ENCODE peak calls at places on chromosome X, in ten cellular contexts. One of them, this sample, is unnamed.

GRCh38 chrX:18565727-18566126 is 106.2 kb downstream of the RS1 start:
- DNase-seq in K562: no peak
- DNase-seq in transverse colon: no peak
- DNase-seq in ovary: no peak
- DNase-seq in suprapubic skin: no peak
- DNase-seq in heart left ventricle: no peak
- DNase-seq in A549: no peak
- DNase-seq in esophagus muscularis mucosa: no peak
- DNase-seq in upper lobe of left lung: no peak
- DNase-seq in tibial nerve: no peak
- DNase-seq in this sample: no peak

GRCh38 chrX:54640721-54641120 is 110.7 kb downstream of the GNL3L start:
- DNase-seq in transverse colon: no peak
- DNase-seq in upper lobe of left lung: no peak
- DNase-seq in suprapubic skin: no peak
- DNase-seq in ovary: no peak
- DNase-seq in tibial nerve: no peak
- DNase-seq in heart left ventricle: no peak
- DNase-seq in K562: no peak
- DNase-seq in esophagus muscularis mucosa: no peak
- DNase-seq in A549: no peak
- DNase-seq in this sample: peak; percentile 68

GRCh38 chrX:1591863-1592127 is 391 bp downstream of the AKAP17A start:
- DNase-seq in upper lobe of left lung: no peak
- DNase-seq in esophagus muscularis mucosa: no peak
- DNase-seq in ovary: no peak
- DNase-seq in A549: no peak
- DNase-seq in transverse colon: no peak
- DNase-seq in suprapubic skin: no peak
- DNase-seq in heart left ventricle: no peak
- DNase-seq in K562: peak; percentile 14
- DNase-seq in tibial nerve: no peak
- DNase-seq in this sample: no peak

GRCh38 chrX:15751160-15751819 is 13.2 kb downstream of the CA5B start:
- DNase-seq in A549: peak; percentile 22
- DNase-seq in ovary: no peak
- DNase-seq in transverse colon: no peak
- DNase-seq in upper lobe of left lung: no peak
- DNase-seq in esophagus muscularis mucosa: no peak
- DNase-seq in heart left ventricle: no peak
- DNase-seq in suprapubic skin: no peak
- DNase-seq in K562: no peak
- DNase-seq in tibial nerve: no peak
- DNase-seq in this sample: no peak

GRCh38 chrX:146481735-146482134 is 327.8 kb upstream of the CXorf51B start:
- DNase-seq in K562: no peak
- DNase-seq in A549: no peak
- DNase-seq in suprapubic skin: no peak
- DNase-seq in heart left ventricle: no peak
- DNase-seq in ovary: no peak
- DNase-seq in esophagus muscularis mucosa: no peak
- DNase-seq in tibial nerve: no peak
- DNase-seq in transverse colon: no peak
- DNase-seq in upper lobe of left lung: no peak
- DNase-seq in this sample: no peak

GRCh38 chrX:97498093-97498492 is 614.4 kb downstream of the RPA4 start:
- DNase-seq in upper lobe of left lung: no peak
- DNase-seq in K562: no peak
- DNase-seq in transverse colon: no peak
- DNase-seq in ovary: no peak
- DNase-seq in A549: no peak
- DNase-seq in heart left ventricle: no peak
- DNase-seq in suprapubic skin: no peak
- DNase-seq in tibial nerve: no peak
- DNase-seq in esophagus muscularis mucosa: no peak
- DNase-seq in this sample: no peak

GRCh38 chrX:5976332-5976731 is 252.3 kb downstream of the NLGN4X start:
- DNase-seq in upper lobe of left lung: no peak
- DNase-seq in ovary: no peak
- DNase-seq in heart left ventricle: no peak
- DNase-seq in suprapubic skin: no peak
- DNase-seq in transverse colon: no peak
- DNase-seq in A549: no peak
- DNase-seq in tibial nerve: no peak
- DNase-seq in esophagus muscularis mucosa: no peak
- DNase-seq in K562: no peak
- DNase-seq in this sample: no peak

GRCh38 chrX:13697440-13697839 is 8.5 kb downstream of the RAB9A start:
- DNase-seq in ovary: no peak
- DNase-seq in upper lobe of left lung: no peak
- DNase-seq in transverse colon: no peak
- DNase-seq in suprapubic skin: no peak
- DNase-seq in tibial nerve: no peak
- DNase-seq in heart left ventricle: no peak
- DNase-seq in A549: no peak
- DNase-seq in K562: no peak
- DNase-seq in esophagus muscularis mucosa: no peak
- DNase-seq in this sample: no peak

GRCh38 chrX:2423293-2423692 is 77.5 kb downstream of the DHRSX start:
- DNase-seq in esophagus muscularis mucosa: no peak
- DNase-seq in heart left ventricle: no peak
- DNase-seq in tibial nerve: no peak
- DNase-seq in ovary: no peak
- DNase-seq in K562: no peak
- DNase-seq in upper lobe of left lung: no peak
- DNase-seq in transverse colon: no peak
- DNase-seq in suprapubic skin: peak; percentile 38
- DNase-seq in A549: no peak
- DNase-seq in this sample: no peak

GRCh38 chrX:21708116-21708515 is 49.8 kb downstream of the SMPX start:
- DNase-seq in ovary: no peak
- DNase-seq in esophagus muscularis mucosa: no peak
- DNase-seq in K562: no peak
- DNase-seq in upper lobe of left lung: no peak
- DNase-seq in A549: no peak
- DNase-seq in heart left ventricle: no peak
- DNase-seq in suprapubic skin: no peak
- DNase-seq in tibial nerve: no peak
- DNase-seq in transverse colon: no peak
- DNase-seq in this sample: no peak

GRCh38 chrX:135713795-135714194 is 356 bp downstream of the CT45A1 start:
- DNase-seq in A549: no peak
- DNase-seq in transverse colon: no peak
- DNase-seq in upper lobe of left lung: no peak
- DNase-seq in esophagus muscularis mucosa: no peak
- DNase-seq in heart left ventricle: no peak
- DNase-seq in ovary: no peak
- DNase-seq in suprapubic skin: no peak
- DNase-seq in tibial nerve: no peak
- DNase-seq in K562: no peak
- DNase-seq in this sample: no peak

GRCh38 chrX:46637937-46638336 is 64.4 kb downstream of the CHST7 start:
- DNase-seq in K562: no peak
- DNase-seq in upper lobe of left lung: no peak
- DNase-seq in ovary: no peak
- DNase-seq in transverse colon: no peak
- DNase-seq in A549: no peak
- DNase-seq in suprapubic skin: no peak
- DNase-seq in tibial nerve: no peak
- DNase-seq in heart left ventricle: no peak
- DNase-seq in esophagus muscularis mucosa: no peak
- DNase-seq in this sample: no peak

GRCh38 chrX:68916891-68917290 is 88.1 kb downstream of the EFNB1 start:
- DNase-seq in A549: no peak
- DNase-seq in upper lobe of left lung: no peak
- DNase-seq in heart left ventricle: no peak
- DNase-seq in transverse colon: no peak
- DNase-seq in ovary: no peak
- DNase-seq in esophagus muscularis mucosa: no peak
- DNase-seq in tibial nerve: no peak
- DNase-seq in suprapubic skin: no peak
- DNase-seq in K562: no peak
- DNase-seq in this sample: no peak

GRCh38 chrX:53682885-53683555 is 3.5 kb downstream of the HUWE1 start:
- DNase-seq in esophagus muscularis mucosa: no peak
- DNase-seq in K562: peak; percentile 43
- DNase-seq in suprapubic skin: no peak
- DNase-seq in upper lobe of left lung: peak; percentile 45
- DNase-seq in tibial nerve: no peak
- DNase-seq in A549: peak; percentile 79
- DNase-seq in ovary: no peak
- DNase-seq in transverse colon: peak; percentile 25
- DNase-seq in heart left ventricle: no peak
- DNase-seq in this sample: no peak

GRCh38 chrX:12162420-12162819 is 24.1 kb downstream of the FRMPD4 start:
- DNase-seq in K562: no peak
- DNase-seq in A549: no peak
- DNase-seq in heart left ventricle: no peak
- DNase-seq in esophagus muscularis mucosa: no peak
- DNase-seq in ovary: no peak
- DNase-seq in upper lobe of left lung: no peak
- DNase-seq in suprapubic skin: no peak
- DNase-seq in transverse colon: no peak
- DNase-seq in tibial nerve: no peak
- DNase-seq in this sample: no peak

GRCh38 chrX:125203737-125204578 is 115.7 kb upstream of the TEX13C start:
- DNase-seq in suprapubic skin: peak; percentile 76
- DNase-seq in transverse colon: no peak
- DNase-seq in heart left ventricle: peak; percentile 33
- DNase-seq in esophagus muscularis mucosa: no peak
- DNase-seq in K562: peak; percentile 10
- DNase-seq in ovary: no peak
- DNase-seq in tibial nerve: no peak
- DNase-seq in A549: peak; percentile 32
- DNase-seq in upper lobe of left lung: no peak
- DNase-seq in this sample: peak; percentile 35

GRCh38 chrX:72107320-72107719 is 24.4 kb downstream of the RTL5 start:
- DNase-seq in heart left ventricle: no peak
- DNase-seq in ovary: no peak
- DNase-seq in suprapubic skin: no peak
- DNase-seq in tibial nerve: no peak
- DNase-seq in upper lobe of left lung: peak; percentile 61
- DNase-seq in transverse colon: no peak
- DNase-seq in A549: peak; percentile 51
- DNase-seq in K562: no peak
- DNase-seq in esophagus muscularis mucosa: no peak
- DNase-seq in this sample: peak; percentile 64

DNA sequence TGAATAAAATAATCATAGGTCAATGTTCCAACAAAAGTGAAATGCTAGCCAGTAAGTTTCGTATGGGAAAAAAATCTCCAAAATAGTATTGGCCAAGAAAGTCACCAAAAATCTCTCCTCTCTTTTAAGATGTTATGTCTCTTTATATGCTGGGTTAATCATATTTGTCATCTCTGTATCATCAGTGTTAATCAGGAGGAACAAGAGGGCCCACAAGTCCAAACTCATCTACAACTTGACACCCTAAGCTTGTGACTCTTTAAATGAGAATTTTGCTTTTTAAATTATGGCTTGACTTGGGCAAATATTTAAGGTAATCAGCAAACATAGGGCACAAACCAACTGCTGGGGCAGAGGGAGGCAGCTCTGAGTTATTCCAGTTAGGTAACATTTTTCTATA is 75.5 kb downstream of the AMMECR1 start:
- DNase-seq in ovary: no peak
- DNase-seq in heart left ventricle: no peak
- DNase-seq in transverse colon: no peak
- DNase-seq in K562: no peak
- DNase-seq in esophagus muscularis mucosa: no peak
- DNase-seq in A549: no peak
- DNase-seq in tibial nerve: no peak
- DNase-seq in suprapubic skin: no peak
- DNase-seq in upper lobe of left lung: no peak
- DNase-seq in this sample: no peak
- H3K27ac ChIP-seq in ovary: no peak overlapping the region
- H3K27ac ChIP-seq in heart left ventricle: no peak overlapping the region
- H3K27ac ChIP-seq in transverse colon: no peak overlapping the region
- H3K27ac ChIP-seq in K562: no peak overlapping the region
- H3K27ac ChIP-seq in esophagus muscularis mucosa: no peak overlapping the region
- H3K27ac ChIP-seq in A549: no peak overlapping the region
- H3K27ac ChIP-seq in tibial nerve: no peak overlapping the region
- H3K27ac ChIP-seq in suprapubic skin: no peak overlapping the region
- H3K27ac ChIP-seq in upper lobe of left lung: no peak overlapping the region
- H3K27ac ChIP-seq in this sample: no peak overlapping the region

GRCh38 chrX:101407748-101408529 is at the start of the genes GLA and HNRNPH2:
- DNase-seq in upper lobe of left lung: peak; percentile 94
- DNase-seq in tibial nerve: peak; percentile 87
- DNase-seq in suprapubic skin: peak; percentile 95
- DNase-seq in ovary: peak; percentile 90
- DNase-seq in K562: peak; percentile 95
- DNase-seq in heart left ventricle: peak; percentile 92
- DNase-seq in transverse colon: peak; percentile 92
- DNase-seq in esophagus muscularis mucosa: peak; percentile 98
- DNase-seq in A549: peak; percentile 99
- DNase-seq in this sample: peak; percentile 81
- TF ChIP-seq POLR2A in upper lobe of left lung: peak; percentile 81
- TF ChIP-seq POLR2A in tibial nerve: peak; percentile 80
- TF ChIP-seq POLR2A in suprapubic skin: no peak
- TF ChIP-seq POLR2A in ovary: peak; percentile 91
- TF ChIP-seq POLR2A in K562: peak; percentile 82
- TF ChIP-seq POLR2A in heart left ventricle: no peak
- TF ChIP-seq POLR2A in transverse colon: peak; percentile 86
- TF ChIP-seq POLR2A in esophagus muscularis mucosa: peak; percentile 76
- TF ChIP-seq POLR2A in A549: peak; percentile 82
- TF ChIP-seq POLR2A in this sample: peak; percentile 68

DNA sequence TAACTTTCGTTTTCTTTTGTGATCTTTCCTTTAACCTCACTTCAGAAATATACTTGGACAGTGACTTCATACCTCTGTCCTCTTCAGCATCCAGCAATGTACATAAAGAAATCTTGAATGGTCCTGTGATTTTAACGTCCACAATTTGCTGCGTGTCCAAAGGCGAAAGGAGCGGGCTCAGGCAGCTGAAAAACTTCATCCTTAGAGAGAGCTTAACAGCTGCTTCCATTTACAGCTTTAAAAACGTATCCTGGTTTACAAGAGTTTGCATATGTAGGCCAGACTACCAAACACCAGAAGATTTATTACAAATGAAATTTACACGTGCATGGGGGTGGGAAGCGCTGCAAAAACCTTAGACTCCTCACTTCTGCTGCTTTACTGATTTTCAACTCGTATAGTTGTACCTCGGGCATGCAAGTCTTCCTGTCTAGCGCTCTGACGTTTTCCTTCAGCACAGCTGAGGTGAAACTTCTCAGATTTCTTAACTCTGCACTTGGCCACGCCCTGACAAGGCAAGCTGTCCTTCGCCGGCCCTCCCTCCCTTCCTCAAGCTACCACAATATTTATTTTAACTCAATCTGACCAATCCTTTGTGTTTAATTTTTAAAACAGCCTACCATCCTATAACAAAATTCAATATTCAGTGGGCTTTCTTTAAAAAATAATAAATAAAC is 406.4 kb downstream of the FAM47A start:
- DNase-seq in A549: peak; percentile 7
- DNase-seq in esophagus muscularis mucosa: no peak
- DNase-seq in K562: no peak
- DNase-seq in tibial nerve: no peak
- DNase-seq in ovary: peak; percentile 29
- DNase-seq in transverse colon: no peak
- DNase-seq in heart left ventricle: peak; percentile 20
- DNase-seq in suprapubic skin: no peak
- DNase-seq in upper lobe of left lung: peak; percentile 40
- DNase-seq in this sample: no peak
- H3K27ac ChIP-seq in A549: no peak overlapping the region
- H3K27ac ChIP-seq in esophagus muscularis mucosa: no peak overlapping the region
- H3K27ac ChIP-seq in K562: no peak overlapping the region
- H3K27ac ChIP-seq in tibial nerve: no peak overlapping the region
- H3K27ac ChIP-seq in ovary: no peak overlapping the region
- H3K27ac ChIP-seq in transverse colon: no peak overlapping the region
- H3K27ac ChIP-seq in heart left ventricle: no peak overlapping the region
- H3K27ac ChIP-seq in suprapubic skin: no peak overlapping the region
- H3K27ac ChIP-seq in upper lobe of left lung: no peak overlapping the region
- H3K27ac ChIP-seq in this sample: no peak overlapping the region

GRCh38 chrX:10045327-10046000 is 78.3 kb downstream of the CLDN34 start:
- DNase-seq in suprapubic skin: no peak
- DNase-seq in transverse colon: no peak
- DNase-seq in esophagus muscularis mucosa: no peak
- DNase-seq in K562: no peak
- DNase-seq in tibial nerve: no peak
- DNase-seq in upper lobe of left lung: no peak
- DNase-seq in ovary: peak; percentile 61
- DNase-seq in heart left ventricle: peak; percentile 69
- DNase-seq in A549: no peak
- DNase-seq in this sample: no peak
- TF ChIP-seq POLR2A in suprapubic skin: no peak
- TF ChIP-seq POLR2A in transverse colon: no peak
- TF ChIP-seq POLR2A in esophagus muscularis mucosa: no peak
- TF ChIP-seq POLR2A in K562: no peak
- TF ChIP-seq POLR2A in tibial nerve: no peak
- TF ChIP-seq POLR2A in upper lobe of left lung: no peak
- TF ChIP-seq POLR2A in ovary: no peak
- TF ChIP-seq POLR2A in heart left ventricle: no peak
- TF ChIP-seq POLR2A in A549: no peak
- TF ChIP-seq POLR2A in this sample: no peak